ENCODE peak calls at places on chromosomes 1 and 21, in five cellular contexts. One of them, this sample, is unnamed.

GRCh38 chr1:67162954-67163353 is 3.3 kb upstream of the IL23R start:
- ATAC-seq in K562: peak
- ATAC-seq in GM12878: peak
- ATAC-seq in upper lobe of left lung: no peak
- ATAC-seq in A549: no peak
- ATAC-seq in this sample: no peak

GRCh38 chr1:85397490-85398044 is 67.4 kb downstream of the DDAH1 start:
- ATAC-seq in K562: no peak
- ATAC-seq in GM12878: no peak
- ATAC-seq in upper lobe of left lung: no peak
- ATAC-seq in A549: no peak
- ATAC-seq in this sample: no peak

GRCh38 chr21:34280987-34281386 is 82.8 kb upstream of the KCNE2 start:
- ATAC-seq in K562: no peak
- ATAC-seq in GM12878: no peak
- ATAC-seq in upper lobe of left lung: peak
- ATAC-seq in A549: no peak
- ATAC-seq in this sample: no peak

GRCh38 chr1:201903135-201903534 is 14.4 kb downstream of the SHISA4 start:
- ATAC-seq in K562: no peak
- ATAC-seq in GM12878: no peak
- ATAC-seq in upper lobe of left lung: peak
- ATAC-seq in A549: peak
- ATAC-seq in this sample: peak

GRCh38 chr1:173048629-173049326 is 2.0 kb downstream of the TNFSF18 start:
- ATAC-seq in K562: no peak
- ATAC-seq in GM12878: no peak
- ATAC-seq in upper lobe of left lung: no peak
- ATAC-seq in A549: no peak
- ATAC-seq in this sample: no peak

GRCh38 chr1:113219828-113220227 is 146.8 kb downstream of the LRIG2 start:
- ATAC-seq in K562: peak
- ATAC-seq in GM12878: no peak
- ATAC-seq in upper lobe of left lung: no peak
- ATAC-seq in A549: no peak
- ATAC-seq in this sample: no peak

GRCh38 chr21:43209575-43210453 is 41.0 kb downstream of the CRYAA start:
- ATAC-seq in K562: no peak
- ATAC-seq in GM12878: no peak
- ATAC-seq in upper lobe of left lung: peak
- ATAC-seq in A549: peak
- ATAC-seq in this sample: no peak

GRCh38 chr1:27650527-27651175 is 15.7 kb upstream of the FGR start:
- ATAC-seq in K562: peak
- ATAC-seq in GM12878: peak
- ATAC-seq in upper lobe of left lung: peak
- ATAC-seq in A549: no peak
- ATAC-seq in this sample: peak

GRCh38 chr1:206025283-206025820 is 1.7 kb upstream of the CTSE start:
- ATAC-seq in K562: no peak
- ATAC-seq in GM12878: no peak
- ATAC-seq in upper lobe of left lung: no peak
- ATAC-seq in A549: no peak
- ATAC-seq in this sample: no peak

GRCh38 chr1:194866153-194866552 is 1679.7 kb upstream of the B3GALT2 start:
- ATAC-seq in K562: peak
- ATAC-seq in GM12878: no peak
- ATAC-seq in upper lobe of left lung: no peak
- ATAC-seq in A549: no peak
- ATAC-seq in this sample: no peak

GRCh38 chr1:9892563-9893528 is 17.2 kb downstream of the CTNNBIP1 start:
- ATAC-seq in K562: no peak
- ATAC-seq in GM12878: no peak
- ATAC-seq in upper lobe of left lung: peak
- ATAC-seq in A549: no peak
- ATAC-seq in this sample: no peak

GRCh38 chr1:231170875-231171274 is 9.0 kb downstream of the TRIM67 start:
- ATAC-seq in K562: peak
- ATAC-seq in GM12878: peak
- ATAC-seq in upper lobe of left lung: no peak
- ATAC-seq in A549: peak
- ATAC-seq in this sample: no peak

GRCh38 chr21:22890656-22891055 is 1892.4 kb downstream of the NCAM2 start:
- ATAC-seq in K562: no peak
- ATAC-seq in GM12878: no peak
- ATAC-seq in upper lobe of left lung: no peak
- ATAC-seq in A549: no peak
- ATAC-seq in this sample: no peak

GRCh38 chr1:228457017-228457395 is 30.2 kb upstream of the RNF187 start:
- ATAC-seq in K562: peak
- ATAC-seq in GM12878: peak
- ATAC-seq in upper lobe of left lung: peak
- ATAC-seq in A549: peak
- ATAC-seq in this sample: no peak

GRCh38 chr1:161946071-161946987 is 77.3 kb downstream of the OLFML2B start:
- ATAC-seq in K562: no peak
- ATAC-seq in GM12878: no peak
- ATAC-seq in upper lobe of left lung: no peak
- ATAC-seq in A549: no peak
- ATAC-seq in this sample: no peak

DNA sequence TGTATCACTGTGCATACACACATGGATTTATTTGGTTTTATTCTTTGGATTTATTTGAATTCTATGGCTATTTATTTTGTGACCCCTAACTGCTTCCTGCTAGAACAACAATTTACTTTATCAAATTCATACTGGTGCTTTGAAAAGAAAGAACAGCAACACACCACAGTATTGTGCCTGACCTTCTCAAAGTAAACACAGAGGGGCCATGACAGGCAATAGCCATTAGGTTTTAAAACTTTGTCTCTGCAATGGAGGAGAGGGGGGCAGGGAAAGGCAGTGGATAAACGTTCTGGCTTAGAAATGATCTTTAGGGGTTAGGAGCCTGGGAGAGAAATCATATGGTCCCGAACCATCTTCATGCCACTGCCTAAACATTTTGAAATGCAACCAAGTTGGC is 40.0 kb downstream of the PLPP3 start:
- ATAC-seq in K562: no peak
- ATAC-seq in GM12878: no peak
- ATAC-seq in upper lobe of left lung: no peak
- ATAC-seq in A549: no peak
- ATAC-seq in this sample: no peak
- H3K27ac ChIP-seq in K562: no peak
- H3K27ac ChIP-seq in GM12878: no peak
- H3K27ac ChIP-seq in upper lobe of left lung: no peak
- H3K27ac ChIP-seq in A549: no peak
- H3K27ac ChIP-seq in this sample: no peak

GRCh38 chr21:38831526-38832467 is 26.1 kb downstream of the ETS2 start:
- ATAC-seq in K562: peak
- ATAC-seq in GM12878: peak
- ATAC-seq in upper lobe of left lung: peak
- ATAC-seq in A549: peak
- ATAC-seq in this sample: peak
- TF ChIP-seq EP300 in K562: peak
- TF ChIP-seq EP300 in GM12878: no peak
- TF ChIP-seq EP300 in upper lobe of left lung: peak
- TF ChIP-seq EP300 in A549: no peak
- TF ChIP-seq EP300 in this sample: peak

GRCh38 chr1:42824481-42825057 is 7.4 kb upstream of the SVBP start:
- ATAC-seq in K562: peak
- ATAC-seq in GM12878: no peak
- ATAC-seq in upper lobe of left lung: no peak
- ATAC-seq in A549: no peak
- ATAC-seq in this sample: no peak
- H3K27ac ChIP-seq in K562: peak
- H3K27ac ChIP-seq in GM12878: no peak
- H3K27ac ChIP-seq in upper lobe of left lung: no peak
- H3K27ac ChIP-seq in A549: no peak
- H3K27ac ChIP-seq in this sample: no peak

DNA sequence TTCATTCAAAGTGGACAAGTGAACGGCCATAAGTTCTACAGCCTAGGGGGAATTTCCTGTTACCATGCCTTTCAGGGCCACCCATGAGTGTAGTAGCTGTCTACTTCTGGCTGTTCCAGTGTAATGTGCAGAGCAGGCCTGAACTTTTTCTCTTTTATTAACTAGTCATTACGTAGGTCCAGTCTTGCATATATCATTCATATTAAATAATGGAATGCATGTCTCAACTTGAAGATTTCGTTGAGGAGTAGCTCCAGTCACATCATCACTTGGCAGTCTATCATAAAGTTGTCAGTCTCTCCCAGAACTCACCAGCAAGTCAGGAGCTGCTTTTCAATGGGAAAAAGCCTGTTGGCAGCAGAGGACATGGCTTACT is 12.0 kb upstream of the GIPC2 start:
- ATAC-seq in K562: peak
- ATAC-seq in GM12878: peak
- ATAC-seq in upper lobe of left lung: no peak
- ATAC-seq in A549: no peak
- ATAC-seq in this sample: no peak
- TF ChIP-seq EP300 in K562: no peak
- TF ChIP-seq EP300 in GM12878: no peak
- TF ChIP-seq EP300 in upper lobe of left lung: no peak
- TF ChIP-seq EP300 in A549: no peak
- TF ChIP-seq EP300 in this sample: no peak

GRCh38 chr1:35850716-35851115 is 32.3 kb upstream of the AGO1 start:
- ATAC-seq in K562: no peak
- ATAC-seq in GM12878: no peak
- ATAC-seq in upper lobe of left lung: no peak
- ATAC-seq in A549: no peak
- ATAC-seq in this sample: no peak
- H3K27ac ChIP-seq in K562: no peak
- H3K27ac ChIP-seq in GM12878: no peak
- H3K27ac ChIP-seq in upper lobe of left lung: peak
- H3K27ac ChIP-seq in A549: no peak
- H3K27ac ChIP-seq in this sample: peak

DNA sequence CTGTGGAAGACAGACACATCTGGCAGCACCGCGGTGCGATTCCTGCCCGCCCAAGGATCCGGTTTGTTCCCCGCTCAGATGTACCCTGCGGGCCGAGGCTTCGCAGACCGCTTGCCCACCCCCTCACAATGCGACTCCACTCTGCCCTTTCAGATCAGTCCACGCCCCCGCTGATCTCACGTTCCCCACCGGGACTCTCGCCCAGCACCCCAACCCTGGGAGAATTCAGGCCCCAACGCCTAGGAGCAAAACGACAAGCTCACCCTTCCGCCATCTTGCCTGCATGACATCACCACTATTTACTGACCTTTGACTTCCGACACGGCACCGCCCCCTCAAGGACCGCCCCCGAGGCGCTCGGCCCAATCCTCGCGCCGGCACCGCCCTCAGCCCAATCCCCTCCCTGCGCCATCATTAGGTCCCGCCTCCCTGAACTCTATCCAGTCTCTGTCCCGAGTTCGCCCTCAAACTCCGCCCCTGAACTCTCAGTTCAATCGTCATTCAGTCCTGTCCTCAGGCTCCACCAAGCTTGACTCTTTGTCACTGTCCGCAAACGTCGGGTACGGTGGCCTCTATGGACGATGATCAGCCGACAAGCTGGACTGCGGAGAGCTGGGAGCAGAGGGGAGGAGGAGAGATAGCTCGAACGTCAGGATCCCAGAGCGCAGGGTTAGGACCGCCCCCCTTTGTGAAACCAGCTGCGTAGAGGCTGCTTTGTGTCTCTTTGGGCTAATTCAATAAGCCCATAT is at the start of gene BSDC1:
- ATAC-seq in K562: peak
- ATAC-seq in GM12878: peak
- ATAC-seq in upper lobe of left lung: peak
- ATAC-seq in A549: peak
- ATAC-seq in this sample: peak
- TF ChIP-seq EP300 in K562: peak
- TF ChIP-seq EP300 in GM12878: no peak
- TF ChIP-seq EP300 in upper lobe of left lung: peak
- TF ChIP-seq EP300 in A549: no peak
- TF ChIP-seq EP300 in this sample: no peak

DNA sequence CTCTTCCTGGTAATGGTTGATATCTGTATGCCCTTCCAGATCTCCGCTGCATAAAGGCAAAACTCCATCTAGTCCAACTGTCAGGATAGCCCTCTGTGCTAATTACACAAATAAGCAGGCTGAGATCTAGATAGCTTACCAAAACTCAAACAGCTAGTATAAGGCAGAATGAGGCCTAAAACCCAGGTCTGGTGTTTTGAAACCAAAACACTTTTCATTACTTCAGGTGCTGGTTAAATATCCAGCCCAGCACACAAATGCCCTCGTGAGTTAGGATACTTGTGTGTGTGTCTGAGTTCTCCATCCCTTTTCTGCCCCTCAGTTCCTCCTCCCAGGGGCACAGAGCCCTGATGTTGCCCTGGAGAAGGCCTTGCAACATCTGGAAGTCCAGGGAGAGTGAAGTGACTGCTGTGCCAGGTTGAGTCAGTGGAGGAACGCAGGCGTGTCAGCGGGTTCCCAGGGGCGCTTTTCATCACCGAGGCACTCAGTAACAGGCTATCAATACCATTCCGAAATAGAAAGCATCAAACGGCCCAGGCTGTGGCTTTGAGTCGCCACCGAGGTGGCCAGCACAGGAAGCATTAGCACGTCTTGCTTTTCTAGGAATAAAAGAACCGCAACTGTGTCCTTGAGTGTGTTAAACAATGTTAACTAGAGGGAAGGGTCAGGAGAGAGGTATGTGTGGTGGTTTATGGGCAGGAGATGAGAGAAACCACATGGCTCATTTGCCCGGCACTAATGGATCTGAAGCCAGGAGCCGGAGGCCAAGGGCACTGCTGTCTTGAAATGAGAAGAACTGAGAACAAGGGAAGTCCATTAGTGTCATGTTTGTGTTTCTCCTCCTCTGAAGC is 90.7 kb upstream of the WLS start:
- ATAC-seq in K562: no peak
- ATAC-seq in GM12878: peak
- ATAC-seq in upper lobe of left lung: peak
- ATAC-seq in A549: no peak
- ATAC-seq in this sample: peak
- H3K27ac ChIP-seq in K562: no peak
- H3K27ac ChIP-seq in GM12878: no peak
- H3K27ac ChIP-seq in upper lobe of left lung: no peak
- H3K27ac ChIP-seq in A549: no peak
- H3K27ac ChIP-seq in this sample: peak

This sample was measured in gastroesophageal sphincter.